ENCODE peak calls at places on chromosomes 6 and 20, in nine cellular contexts. One of them, this sample, is unnamed.
A peak's percentile ranks its signal among the peaks of the same experiment; 100 is the strongest.

GRCh38 chr6:30676660-30677270 is 4.0 kb upstream of the DHX16 start:
- DNase-seq in cardiac muscle cell: no peak
- DNase-seq in PC-3: no peak
- DNase-seq in prostate gland: no peak
- DNase-seq in OCI-LY7: no peak
- DNase-seq in left ventricle myocardium inferior: no peak
- DNase-seq in mammary epithelial cell: no peak
- DNase-seq in body of pancreas: no peak
- DNase-seq in pancreas: no peak
- DNase-seq in this sample: no peak

GRCh38 chr6:106974337-106974998 is at the start of gene CD24:
- DNase-seq in PC-3: peak; percentile 60
- DNase-seq in OCI-LY7: peak; percentile 84
- DNase-seq in body of pancreas: peak; percentile 90
- DNase-seq in pancreas: peak; percentile 95
- DNase-seq in cardiac muscle cell: no peak
- DNase-seq in mammary epithelial cell: peak; percentile 73
- DNase-seq in left ventricle myocardium inferior: no peak
- DNase-seq in prostate gland: peak; percentile 49
- DNase-seq in this sample: no peak

GRCh38 chr6:11614534-11615213 is 77.1 kb downstream of the TMEM170B start:
- DNase-seq in PC-3: no peak
- DNase-seq in prostate gland: no peak
- DNase-seq in cardiac muscle cell: no peak
- DNase-seq in left ventricle myocardium inferior: no peak
- DNase-seq in OCI-LY7: no peak
- DNase-seq in pancreas: no peak
- DNase-seq in body of pancreas: no peak
- DNase-seq in mammary epithelial cell: no peak
- DNase-seq in this sample: no peak

GRCh38 chr6:113301651-113302050 is 555.5 kb upstream of the MARCKS start:
- DNase-seq in left ventricle myocardium inferior: no peak
- DNase-seq in OCI-LY7: no peak
- DNase-seq in prostate gland: no peak
- DNase-seq in pancreas: no peak
- DNase-seq in PC-3: peak; percentile 57
- DNase-seq in mammary epithelial cell: peak; percentile 17
- DNase-seq in cardiac muscle cell: no peak
- DNase-seq in body of pancreas: no peak
- DNase-seq in this sample: no peak

GRCh38 chr6:32056254-32056653 is 18.0 kb downstream of the CYP21A2 start:
- DNase-seq in cardiac muscle cell: no peak
- DNase-seq in pancreas: no peak
- DNase-seq in mammary epithelial cell: no peak
- DNase-seq in prostate gland: no peak
- DNase-seq in PC-3: no peak
- DNase-seq in body of pancreas: no peak
- DNase-seq in OCI-LY7: no peak
- DNase-seq in left ventricle myocardium inferior: no peak
- DNase-seq in this sample: no peak

GRCh38 chr6:2127484-2127911 is 117.9 kb downstream of the GMDS start:
- DNase-seq in PC-3: no peak
- DNase-seq in left ventricle myocardium inferior: peak; percentile 55
- DNase-seq in body of pancreas: no peak
- DNase-seq in mammary epithelial cell: no peak
- DNase-seq in prostate gland: peak; percentile 12
- DNase-seq in pancreas: no peak
- DNase-seq in cardiac muscle cell: peak; percentile 88
- DNase-seq in OCI-LY7: no peak
- DNase-seq in this sample: peak; percentile 58

GRCh38 chr6:126876446-126876845 is 242.0 kb upstream of the RSPO3 start:
- DNase-seq in OCI-LY7: no peak
- DNase-seq in body of pancreas: no peak
- DNase-seq in mammary epithelial cell: peak; percentile 4
- DNase-seq in left ventricle myocardium inferior: no peak
- DNase-seq in pancreas: no peak
- DNase-seq in prostate gland: no peak
- DNase-seq in PC-3: no peak
- DNase-seq in cardiac muscle cell: no peak
- DNase-seq in this sample: no peak

GRCh38 chr20:57698191-57698866 is 11.5 kb downstream of the PMEPA1 start:
- DNase-seq in OCI-LY7: no peak
- DNase-seq in left ventricle myocardium inferior: no peak
- DNase-seq in PC-3: peak; percentile 100
- DNase-seq in prostate gland: no peak
- DNase-seq in pancreas: no peak
- DNase-seq in body of pancreas: no peak
- DNase-seq in mammary epithelial cell: peak; percentile 99
- DNase-seq in cardiac muscle cell: peak; percentile 94
- DNase-seq in this sample: no peak

GRCh38 chr20:23205656-23206055 is 119.5 kb upstream of the CD93 start:
- DNase-seq in mammary epithelial cell: no peak
- DNase-seq in body of pancreas: peak; percentile 35
- DNase-seq in prostate gland: peak; percentile 92
- DNase-seq in OCI-LY7: no peak
- DNase-seq in cardiac muscle cell: peak; percentile 67
- DNase-seq in pancreas: no peak
- DNase-seq in PC-3: peak; percentile 51
- DNase-seq in left ventricle myocardium inferior: peak; percentile 79
- DNase-seq in this sample: peak; percentile 85

GRCh38 chr20:4713401-4713800 is 8.3 kb upstream of the PRND start:
- DNase-seq in OCI-LY7: no peak
- DNase-seq in prostate gland: no peak
- DNase-seq in mammary epithelial cell: peak; percentile 98
- DNase-seq in body of pancreas: no peak
- DNase-seq in cardiac muscle cell: no peak
- DNase-seq in PC-3: peak; percentile 98
- DNase-seq in pancreas: no peak
- DNase-seq in left ventricle myocardium inferior: no peak
- DNase-seq in this sample: no peak

GRCh38 chr6:135796884-135797283 is 54.6 kb upstream of the PDE7B start:
- DNase-seq in cardiac muscle cell: peak; percentile 13
- DNase-seq in mammary epithelial cell: no peak
- DNase-seq in body of pancreas: no peak
- DNase-seq in pancreas: no peak
- DNase-seq in OCI-LY7: no peak
- DNase-seq in prostate gland: no peak
- DNase-seq in left ventricle myocardium inferior: no peak
- DNase-seq in PC-3: no peak
- DNase-seq in this sample: no peak

GRCh38 chr6:53048431-53049195 is 16.6 kb upstream of the FBXO9 start:
- DNase-seq in PC-3: peak; percentile 93
- DNase-seq in OCI-LY7: peak; percentile 8
- DNase-seq in mammary epithelial cell: peak; percentile 91
- DNase-seq in prostate gland: no peak
- DNase-seq in body of pancreas: no peak
- DNase-seq in pancreas: no peak
- DNase-seq in cardiac muscle cell: peak; percentile 93
- DNase-seq in left ventricle myocardium inferior: no peak
- DNase-seq in this sample: no peak

GRCh38 chr6:80454661-80455365 is 348.3 kb downstream of the BCKDHB start:
- DNase-seq in prostate gland: no peak
- DNase-seq in PC-3: peak; percentile 72
- DNase-seq in body of pancreas: no peak
- DNase-seq in cardiac muscle cell: peak; percentile 46
- DNase-seq in left ventricle myocardium inferior: no peak
- DNase-seq in pancreas: no peak
- DNase-seq in OCI-LY7: no peak
- DNase-seq in mammary epithelial cell: peak; percentile 76
- DNase-seq in this sample: no peak

GRCh38 chr6:112618796-112619195 is 271.7 kb downstream of the RFPL4B start:
- DNase-seq in cardiac muscle cell: peak; percentile 47
- DNase-seq in mammary epithelial cell: no peak
- DNase-seq in PC-3: peak; percentile 16
- DNase-seq in OCI-LY7: no peak
- DNase-seq in left ventricle myocardium inferior: no peak
- DNase-seq in body of pancreas: no peak
- DNase-seq in pancreas: no peak
- DNase-seq in prostate gland: no peak
- DNase-seq in this sample: no peak

GRCh38 chr6:13523826-13524622 is 36.6 kb upstream of the GFOD1 start:
- DNase-seq in PC-3: no peak
- DNase-seq in pancreas: no peak
- DNase-seq in OCI-LY7: peak; percentile 50
- DNase-seq in cardiac muscle cell: no peak
- DNase-seq in body of pancreas: no peak
- DNase-seq in mammary epithelial cell: no peak
- DNase-seq in left ventricle myocardium inferior: no peak
- DNase-seq in prostate gland: no peak
- DNase-seq in this sample: no peak

GRCh38 chr6:100657678-100658330 is 193.1 kb upstream of the SIM1 start:
- DNase-seq in cardiac muscle cell: peak; percentile 39
- DNase-seq in left ventricle myocardium inferior: no peak
- DNase-seq in body of pancreas: no peak
- DNase-seq in pancreas: no peak
- DNase-seq in mammary epithelial cell: no peak
- DNase-seq in prostate gland: no peak
- DNase-seq in PC-3: peak; percentile 61
- DNase-seq in OCI-LY7: peak; percentile 31
- DNase-seq in this sample: no peak

GRCh38 chr6:158040051-158040803 is 58.6 kb downstream of the SYNJ2 start:
- DNase-seq in left ventricle myocardium inferior: no peak
- DNase-seq in pancreas: peak; percentile 24
- DNase-seq in body of pancreas: no peak
- DNase-seq in cardiac muscle cell: peak; percentile 96
- DNase-seq in PC-3: peak; percentile 90
- DNase-seq in OCI-LY7: no peak
- DNase-seq in prostate gland: no peak
- DNase-seq in mammary epithelial cell: peak; percentile 91
- DNase-seq in this sample: no peak

GRCh38 chr20:62970307-62971210 is 18.1 kb downstream of the SLC17A9 start:
- DNase-seq in left ventricle myocardium inferior: no peak
- DNase-seq in OCI-LY7: no peak
- DNase-seq in PC-3: no peak
- DNase-seq in mammary epithelial cell: peak; percentile 6
- DNase-seq in body of pancreas: no peak
- DNase-seq in cardiac muscle cell: no peak
- DNase-seq in prostate gland: no peak
- DNase-seq in pancreas: no peak
- DNase-seq in this sample: no peak

GRCh38 chr6:22557007-22557406 is 12.4 kb upstream of the HDGFL1 start:
- DNase-seq in prostate gland: no peak
- DNase-seq in body of pancreas: no peak
- DNase-seq in pancreas: no peak
- DNase-seq in mammary epithelial cell: no peak
- DNase-seq in left ventricle myocardium inferior: no peak
- DNase-seq in cardiac muscle cell: no peak
- DNase-seq in PC-3: no peak
- DNase-seq in OCI-LY7: no peak
- DNase-seq in this sample: no peak
- H3K9me3 ChIP-seq in prostate gland: no peaks in the 10 kb centered on the region
- H3K9me3 ChIP-seq in body of pancreas: no peaks in the 10 kb centered on the region
- H3K9me3 ChIP-seq in pancreas: no peaks in the 10 kb centered on the region
- H3K9me3 ChIP-seq in mammary epithelial cell: no peaks in the 10 kb centered on the region
- H3K9me3 ChIP-seq in left ventricle myocardium inferior: no peaks in the 10 kb centered on the region
- H3K9me3 ChIP-seq in cardiac muscle cell: no peaks in the 10 kb centered on the region
- H3K9me3 ChIP-seq in PC-3: no peaks in the 10 kb centered on the region
- H3K9me3 ChIP-seq in OCI-LY7: no peaks in the 10 kb centered on the region
- H3K9me3 ChIP-seq in this sample: no peaks in the 10 kb centered on the region

DNA sequence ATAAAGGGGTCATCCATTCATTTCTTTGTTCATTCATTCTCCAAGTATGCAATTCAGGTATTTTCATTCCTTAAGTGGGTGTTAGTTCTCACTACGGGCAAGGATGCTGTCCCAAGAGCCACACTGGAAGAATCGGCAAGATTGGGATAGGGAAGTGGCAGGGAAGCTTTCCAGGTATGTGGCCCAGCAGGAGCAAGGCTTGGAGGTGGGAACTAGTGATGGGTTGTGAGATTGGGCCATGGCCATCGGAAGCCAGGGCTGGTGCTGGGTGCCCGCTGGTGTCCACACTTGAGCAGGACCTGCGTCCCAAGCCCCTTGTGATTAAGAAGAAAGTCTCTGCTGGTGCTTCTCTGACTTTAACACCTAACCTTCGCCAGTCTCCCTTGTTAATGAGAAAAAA is 15.1 kb downstream of the VSTM2L start:
- DNase-seq in PC-3: no peak
- DNase-seq in OCI-LY7: no peak
- DNase-seq in left ventricle myocardium inferior: no peak
- DNase-seq in body of pancreas: no peak
- DNase-seq in pancreas: no peak
- DNase-seq in mammary epithelial cell: no peak
- DNase-seq in prostate gland: no peak
- DNase-seq in cardiac muscle cell: no peak
- DNase-seq in this sample: no peak
- TF ChIP-seq CTCF in PC-3: no peak
- TF ChIP-seq CTCF in OCI-LY7: no peak
- TF ChIP-seq CTCF in left ventricle myocardium inferior: no peak
- TF ChIP-seq CTCF in body of pancreas: no peak
- TF ChIP-seq CTCF in pancreas: no peak
- TF ChIP-seq CTCF in mammary epithelial cell: no peak
- TF ChIP-seq CTCF in prostate gland: no peak
- TF ChIP-seq CTCF in cardiac muscle cell: no peak
- TF ChIP-seq CTCF in this sample: no peak

GRCh38 chr6:168584671-168585070 is 143.7 kb downstream of the SMOC2 start:
- DNase-seq in left ventricle myocardium inferior: no peak
- DNase-seq in PC-3: no peak
- DNase-seq in cardiac muscle cell: no peak
- DNase-seq in OCI-LY7: no peak
- DNase-seq in pancreas: no peak
- DNase-seq in body of pancreas: no peak
- DNase-seq in prostate gland: no peak
- DNase-seq in mammary epithelial cell: no peak
- DNase-seq in this sample: no peak

GRCh38 chr6:168585441-168585840 is 144.5 kb downstream of the SMOC2 start:
- DNase-seq in OCI-LY7: no peak
- DNase-seq in left ventricle myocardium inferior: no peak
- DNase-seq in PC-3: no peak
- DNase-seq in pancreas: no peak
- DNase-seq in mammary epithelial cell: no peak
- DNase-seq in prostate gland: no peak
- DNase-seq in body of pancreas: no peak
- DNase-seq in cardiac muscle cell: no peak
- DNase-seq in this sample: no peak

GRCh38 chr6:168583821-168584220 is 142.8 kb downstream of the SMOC2 start:
- DNase-seq in left ventricle myocardium inferior: no peak
- DNase-seq in PC-3: no peak
- DNase-seq in OCI-LY7: no peak
- DNase-seq in pancreas: no peak
- DNase-seq in cardiac muscle cell: no peak
- DNase-seq in prostate gland: peak; percentile 32
- DNase-seq in body of pancreas: no peak
- DNase-seq in mammary epithelial cell: no peak
- DNase-seq in this sample: no peak

GRCh38 chr6:168583126-168583525 is 142.1 kb downstream of the SMOC2 start:
- DNase-seq in mammary epithelial cell: no peak
- DNase-seq in left ventricle myocardium inferior: no peak
- DNase-seq in cardiac muscle cell: no peak
- DNase-seq in OCI-LY7: no peak
- DNase-seq in PC-3: no peak
- DNase-seq in prostate gland: no peak
- DNase-seq in body of pancreas: no peak
- DNase-seq in pancreas: no peak
- DNase-seq in this sample: no peak

GRCh38 chr6:168584251-168584650 is 143.3 kb downstream of the SMOC2 start:
- DNase-seq in left ventricle myocardium inferior: no peak
- DNase-seq in cardiac muscle cell: peak; percentile 21
- DNase-seq in mammary epithelial cell: no peak
- DNase-seq in PC-3: no peak
- DNase-seq in prostate gland: no peak
- DNase-seq in pancreas: no peak
- DNase-seq in OCI-LY7: no peak
- DNase-seq in body of pancreas: no peak
- DNase-seq in this sample: no peak
- H3K9me3 ChIP-seq in left ventricle myocardium inferior: no peaks in the 10 kb centered on the region
- H3K9me3 ChIP-seq in cardiac muscle cell: no peaks in the 10 kb centered on the region
- H3K9me3 ChIP-seq in mammary epithelial cell: peaks cover 24% of the 10 kb centered on the region
- H3K9me3 ChIP-seq in PC-3: no peaks in the 10 kb centered on the region
- H3K9me3 ChIP-seq in prostate gland: no peaks in the 10 kb centered on the region
- H3K9me3 ChIP-seq in pancreas: no peaks in the 10 kb centered on the region
- H3K9me3 ChIP-seq in OCI-LY7: no peaks in the 10 kb centered on the region
- H3K9me3 ChIP-seq in body of pancreas: no peaks in the 10 kb centered on the region
- H3K9me3 ChIP-seq in this sample: no peaks in the 10 kb centered on the region

GRCh38 chr6:89940225-89941027 is 46.2 kb downstream of the GJA10 start:
- DNase-seq in left ventricle myocardium inferior: peak; percentile 37
- DNase-seq in pancreas: no peak
- DNase-seq in cardiac muscle cell: peak; percentile 89
- DNase-seq in prostate gland: peak; percentile 90
- DNase-seq in body of pancreas: peak; percentile 78
- DNase-seq in mammary epithelial cell: peak; percentile 69
- DNase-seq in PC-3: peak; percentile 78
- DNase-seq in OCI-LY7: peak; percentile 71
- DNase-seq in this sample: peak; percentile 60
- TF ChIP-seq CTCF in left ventricle myocardium inferior: peak; percentile 77
- TF ChIP-seq CTCF in pancreas: peak; percentile 49
- TF ChIP-seq CTCF in cardiac muscle cell: peak; percentile 79
- TF ChIP-seq CTCF in prostate gland: peak; percentile 26
- TF ChIP-seq CTCF in body of pancreas: peak; percentile 88
- TF ChIP-seq CTCF in mammary epithelial cell: peak; percentile 65
- TF ChIP-seq CTCF in PC-3: peak; percentile 75
- TF ChIP-seq CTCF in OCI-LY7: peak; percentile 89
- TF ChIP-seq CTCF in this sample: peak; percentile 78